ENCODE peak calls at places on chromosomes 16 and 17, in ten cellular contexts. D, V, R, C, U, H, L, G, Q and K are unnamed samples.

GRCh38 chr16:14337303-14338191 is 266.4 kb downstream of the MRTFB start:
- DNase-seq in D (no peak), L (no peak), C (no peak), H (no peak), Q (no peak), R (no peak), G (peak), V (no peak), U (peak), K (no peak)

GRCh38 chr16:76963614-76964315 is 227.2 kb upstream of the MON1B start:
- DNase-seq in U (no peak), D (no peak), V (no peak), G (no peak), C (no peak), L (no peak), R (no peak), Q (no peak), H (no peak), K (no peak)

GRCh38 chr17:28712705-28713415 is 1.2 kb upstream of the PROCA1 start:
- DNase-seq in D (no peak), G (no peak), U (no peak), L (no peak), C (no peak), Q (no peak), H (no peak), R (no peak), V (no peak), K (no peak)

GRCh38 chr17:75795820-75796607 is 11.4 kb downstream of the UNK start:
- DNase-seq in L (no peak), R (no peak), U (no peak), D (no peak), Q (no peak), G (no peak), C (no peak), H (no peak), V (no peak), K (no peak)

GRCh38 chr17:48054238-48055185 is 6.4 kb downstream of the NFE2L1 start:
- DNase-seq in C (no peak), G (peak), L (peak), D (no peak), R (peak), Q (no peak), V (no peak), U (peak), H (peak), K (no peak)

GRCh38 chr16:57147381-57148191 is 38.3 kb downstream of the PSME3IP1 start:
- DNase-seq in R (peak), U (peak), V (no peak), C (no peak), D (no peak), L (no peak), H (no peak), G (peak), Q (no peak), K (no peak)

GRCh38 chr17:64492481-64493109 is 4.3 kb downstream of the POLG2 start:
- DNase-seq in V (peak), L (no peak), R (no peak), Q (peak), H (peak), C (no peak), D (no peak), G (no peak), U (no peak), K (peak)

GRCh38 chr17:19002805-19003542 is 1.6 kb downstream of the FAM83G start:
- DNase-seq in L (no peak), D (peak), R (no peak), V (no peak), U (peak), G (peak), C (no peak), Q (no peak), H (no peak), K (peak)

GRCh38 chr17:41767324-41768042 is 19.0 kb downstream of the JUP start:
- DNase-seq in R (no peak), L (no peak), H (no peak), G (no peak), U (no peak), V (no peak), C (no peak), D (no peak), Q (no peak), K (no peak)

GRCh38 chr16:7914738-7915137 is 582.1 kb downstream of the RBFOX1 start:
- DNase-seq in H (peak), Q (no peak), C (no peak), D (no peak), L (no peak), G (no peak), V (no peak), U (no peak), R (no peak), K (no peak)

GRCh38 chr17:80725532-80725931 is 180.9 kb downstream of the RPTOR start:
- DNase-seq in U (no peak), H (no peak), D (no peak), R (no peak), G (no peak), C (no peak), L (no peak), Q (no peak), V (no peak), K (no peak)

GRCh38 chr17:73293480-73293911 is 18.3 kb downstream of the CDC42EP4 start:
- DNase-seq in C (no peak), H (no peak), D (peak), U (peak), L (peak), V (no peak), G (peak), R (peak), Q (no peak), K (no peak)

GRCh38 chr17:16486373-16487250 is 5.4 kb downstream of the LRRC75A start:
- DNase-seq in H (no peak), C (peak), Q (no peak), D (peak), V (no peak), G (peak), L (no peak), U (peak), R (peak), K (no peak)

GRCh38 chr17:50095626-50096037 is 481 bp downstream of the PDK2 start:
- DNase-seq in G (no peak), H (peak), Q (no peak), U (no peak), V (no peak), D (no peak), C (no peak), R (no peak), L (no peak), K (no peak)

GRCh38 chr17:72393553-72393952 is 272.7 kb downstream of the SOX9 start:
- DNase-seq in H (no peak), G (peak), U (peak), D (peak), Q (no peak), R (no peak), V (no peak), L (peak), C (no peak), K (no peak)

GRCh38 chr16:31253642-31254045 is 6.1 kb upstream of the ITGAM start:
- DNase-seq in G (no peak), D (no peak), L (peak), H (no peak), V (peak), C (no peak), Q (no peak), R (peak), U (no peak), K (no peak)

GRCh38 chr17:35969558-35970442 is 11.5 kb downstream of the CCL16 start:
- DNase-seq in U (peak), D (peak), R (peak), L (no peak), V (peak), H (peak), C (peak), Q (peak), G (peak), K (peak)

GRCh38 chr17:59829217-59830006 is 63.3 kb downstream of the TUBD1 start:
- DNase-seq in R (peak), V (peak), D (peak), Q (no peak), C (peak), G (peak), U (peak), L (peak), H (peak), K (peak)

GRCh38 chr16:65600629-65601028 is 478.8 kb upstream of the CDH11 start:
- DNase-seq in V (no peak), H (no peak), L (no peak), U (peak), G (peak), C (peak), R (no peak), Q (no peak), D (peak), K (no peak)

GRCh38 chr16:59042296-59042695 is 308.2 kb upstream of the GOT2 start:
- DNase-seq in H (no peak), R (no peak), G (no peak), C (no peak), L (no peak), V (no peak), D (no peak), U (no peak), Q (no peak), K (no peak)

GRCh38 chr17:50501054-50501453 is 7.2 kb upstream of the MYCBPAP start:
- DNase-seq in H (peak), U (no peak), L (no peak), Q (peak), R (no peak), D (peak), V (no peak), C (no peak), G (no peak), K (no peak)

GRCh38 chr16:49643429-49644142 is 212.3 kb downstream of the ZNF423 start:
- DNase-seq in U (peak), V (no peak), H (no peak), G (peak), L (no peak), R (no peak), C (peak), D (peak), Q (no peak), K (no peak)

GRCh38 chr17:47895856-47896671 is at the start of gene SP2:
- DNase-seq in H (peak), L (peak), G (peak), V (peak), U (peak), R (peak), C (peak), D (peak), Q (peak), K (peak)

GRCh38 chr17:44778656-44779210 is 19.9 kb downstream of the ADAM11 start:
- DNase-seq in R (no peak), C (no peak), L (no peak), H (no peak), Q (no peak), G (no peak), U (no peak), D (no peak), V (no peak), K (no peak)

GRCh38 chr16:66515543-66516171 is 34.3 kb downstream of the TK2 start:
- DNase-seq in L (no peak), V (peak), H (peak), C (peak), G (peak), U (peak), D (peak), Q (no peak), R (no peak), K (no peak)

GRCh38 chr16:74607310-74607966 is 524 bp upstream of the GLG1 start:
- DNase-seq in L (peak), H (no peak), R (no peak), Q (no peak), C (no peak), U (no peak), G (no peak), V (no peak), D (no peak), K (no peak)

GRCh38 chr16:74743668-74744299 is 30.8 kb downstream of the FA2H start:
- DNase-seq in G (peak), C (no peak), R (no peak), V (no peak), D (peak), H (peak), Q (no peak), U (peak), L (peak), K (no peak)

GRCh38 chr17:42194133-42194899 is at the start of gene GHDC:
- DNase-seq in V (peak), Q (peak), L (peak), C (no peak), D (peak), H (peak), R (peak), G (peak), U (peak), K (peak)

GRCh38 chr17:69093279-69093789 is 32.6 kb upstream of the ABCA9 start:
- DNase-seq in V (no peak), R (no peak), G (no peak), Q (no peak), D (no peak), H (no peak), U (no peak), C (no peak), L (no peak), K (peak)

GRCh38 chr17:13016881-13017622 is 775 bp downstream of the ELAC2 start:
- DNase-seq in Q (peak), G (peak), L (no peak), D (no peak), U (peak), H (no peak), C (no peak), V (no peak), R (no peak), K (no peak)